ENCODE peak calls at places on chromosome 4, in seven cellular contexts. I is progenitor cell of endocrine pancreas, F is Right ventricle myocardium superior, H is NCI-H1105, Y is epithelial cell of esophagus, T is GM12865, E is Right ventricle myocardium inferior. B is an unnamed sample.

GRCh38 chr4:82192153-82192552 is 181.6 kb downstream of the HNRNPD start:
- DNase-seq in F (no peak), T (no peak), H (no peak), I (no peak), E (no peak), Y (no peak), B (no peak)

GRCh38 chr4:155629183-155629825 is 37.3 kb upstream of the GUCY1A1 start:
- DNase-seq in T (no peak), I (no peak), H (no peak), Y (peak; percentile 24), F (no peak), E (no peak), B (no peak)

GRCh38 chr4:148044889-148045352 is 313.0 kb downstream of the ARHGAP10 start:
- DNase-seq in F (no peak), H (no peak), I (no peak), Y (no peak), E (no peak), T (peak; percentile 74), B (no peak)

GRCh38 chr4:132530846-132531245 is 618.2 kb upstream of the PCDH10 start:
- DNase-seq in Y (no peak), H (no peak), T (no peak), I (no peak), F (no peak), E (no peak), B (no peak)

GRCh38 chr4:80138556-80139538 is 58.5 kb upstream of the PRDM8 start:
- DNase-seq in Y (peak; percentile 70), E (no peak), H (no peak), I (no peak), F (no peak), T (peak; percentile 75), B (peak; percentile 22)

GRCh38 chr4:99832313-99832712 is 15.7 kb downstream of the DAPP1 start:
- DNase-seq in T (no peak), F (no peak), I (no peak), E (no peak), Y (no peak), H (no peak), B (no peak)

GRCh38 chr4:70943115-70943514 is 40.9 kb downstream of the MOB1B start:
- DNase-seq in E (no peak), F (no peak), H (no peak), Y (no peak), I (no peak), T (no peak), B (no peak)

GRCh38 chr4:20483416-20483815 is 216.8 kb upstream of the PACRGL start:
- DNase-seq in Y (no peak), H (no peak), I (no peak), E (no peak), T (no peak), F (no peak), B (no peak)

GRCh38 chr4:10897076-10897475 is 212.5 kb upstream of the CLNK start:
- DNase-seq in I (no peak), H (no peak), Y (no peak), T (no peak), F (no peak), E (peak; percentile 58), B (no peak)

GRCh38 chr4:159071969-159072765 is 30.7 kb upstream of the RAPGEF2 start:
- DNase-seq in I (no peak), F (no peak), Y (peak; percentile 28), H (no peak), T (no peak), E (no peak), B (no peak)

B was measured in upper lobe of left lung.